ENCODE peak calls at places on chromosomes 1 and 21, in four cellular contexts. E is stomach; W is epithelial cell of esophagus; H is stimulated activated CD8-positive, alpha-beta memory T cell treated with anti-CD3 and anti-CD28 coated beads, Interleukin-4, amount 100 ng/mL, for 1 hour. F is an unnamed sample.
A peak's percentile ranks its signal among the peaks of the same experiment; 100 is the strongest.

GRCh38 chr1:22910986-22911651 is 61.5 kb downstream of the LACTBL1 start:
- DNase-seq in E (no peak), W (no peak), H (no peak), F (no peak)

GRCh38 chr1:212470059-212470458 is 37.3 kb downstream of the NENF start:
- DNase-seq in E (peak; percentile 75), W (peak; percentile 97), H (no peak), F (peak; percentile 90)

GRCh38 chr1:16926491-16927195 is 4.9 kb downstream of the CROCC start:
- DNase-seq in E (no peak), W (no peak), H (no peak), F (no peak)

GRCh38 chr1:156247460-156248322 is at the start of gene PAQR6:
- DNase-seq in E (peak; percentile 58), W (no peak), H (no peak), F (no peak)

GRCh38 chr1:98035587-98035986 is 114.8 kb upstream of the DPYD start:
- DNase-seq in E (no peak), W (no peak), H (no peak), F (no peak)

GRCh38 chr21:35204850-35205564 is 155.9 kb upstream of the RUNX1 start:
- DNase-seq in E (peak; percentile 90), W (no peak), H (no peak), F (peak; percentile 83)

GRCh38 chr1:162700131-162700530 is 67.9 kb downstream of the DDR2 start:
- DNase-seq in E (no peak), W (no peak), H (no peak), F (no peak)

GRCh38 chr1:85078903-85079302 is 30.6 kb upstream of the MCOLN3 start:
- DNase-seq in E (no peak), W (peak; percentile 22), H (no peak), F (no peak)